ENCODE peak calls at places on chromosomes 2 and 18, in nine cellular contexts. One of them, this sample, is unnamed.

GRCh38 chr18:3095921-3096320 is 83.0 kb upstream of the LPIN2 start:
- DNase-seq in ovary: no peak
- DNase-seq in small intestine: no peak
- DNase-seq in cardiac muscle cell: no peak
- DNase-seq in Caco-2: no peak
- DNase-seq in A549: no peak
- DNase-seq in IMR-90: no peak
- DNase-seq in BJ: no peak
- DNase-seq in psoas muscle: no peak
- DNase-seq in this sample: no peak

GRCh38 chr2:218407717-218408116 is 8.0 kb downstream of the CTDSP1 start:
- DNase-seq in cardiac muscle cell: no peak
- DNase-seq in A549: no peak
- DNase-seq in small intestine: no peak
- DNase-seq in ovary: no peak
- DNase-seq in BJ: no peak
- DNase-seq in psoas muscle: no peak
- DNase-seq in Caco-2: no peak
- DNase-seq in IMR-90: no peak
- DNase-seq in this sample: no peak

GRCh38 chr2:19675003-19675629 is 226.7 kb downstream of the TTC32 start:
- DNase-seq in ovary: no peak
- DNase-seq in A549: no peak
- DNase-seq in IMR-90: no peak
- DNase-seq in BJ: no peak
- DNase-seq in small intestine: no peak
- DNase-seq in psoas muscle: no peak
- DNase-seq in Caco-2: no peak
- DNase-seq in cardiac muscle cell: no peak
- DNase-seq in this sample: no peak

GRCh38 chr2:218400930-218401833 is 1.5 kb downstream of the CTDSP1 start:
- DNase-seq in ovary: no peak
- DNase-seq in Caco-2: peak; percentile 86
- DNase-seq in BJ: no peak
- DNase-seq in IMR-90: no peak
- DNase-seq in cardiac muscle cell: no peak
- DNase-seq in A549: peak; percentile 14
- DNase-seq in psoas muscle: no peak
- DNase-seq in small intestine: peak; percentile 76
- DNase-seq in this sample: no peak

GRCh38 chr2:22281033-22281432 is 1103.9 kb upstream of the KLHL29 start:
- DNase-seq in IMR-90: peak; percentile 91
- DNase-seq in A549: no peak
- DNase-seq in BJ: peak; percentile 28
- DNase-seq in ovary: no peak
- DNase-seq in Caco-2: no peak
- DNase-seq in small intestine: peak; percentile 1
- DNase-seq in psoas muscle: no peak
- DNase-seq in cardiac muscle cell: peak; percentile 96
- DNase-seq in this sample: peak; percentile 33

GRCh38 chr2:149330127-149331022 is at the start of gene LYPD6:
- DNase-seq in psoas muscle: peak; percentile 80
- DNase-seq in A549: peak; percentile 53
- DNase-seq in IMR-90: peak; percentile 52
- DNase-seq in BJ: peak; percentile 9
- DNase-seq in cardiac muscle cell: peak; percentile 78
- DNase-seq in ovary: peak; percentile 77
- DNase-seq in Caco-2: peak; percentile 89
- DNase-seq in small intestine: peak; percentile 82
- DNase-seq in this sample: peak; percentile 75

GRCh38 chr2:71897836-71898235 is 249.8 kb downstream of the CYP26B1 start:
- DNase-seq in Caco-2: no peak
- DNase-seq in small intestine: no peak
- DNase-seq in ovary: no peak
- DNase-seq in cardiac muscle cell: no peak
- DNase-seq in BJ: no peak
- DNase-seq in IMR-90: no peak
- DNase-seq in A549: no peak
- DNase-seq in psoas muscle: no peak
- DNase-seq in this sample: no peak

GRCh38 chr2:75055820-75056675 is 97.6 kb downstream of the POLE4 start:
- DNase-seq in cardiac muscle cell: no peak
- DNase-seq in IMR-90: peak; percentile 38
- DNase-seq in psoas muscle: no peak
- DNase-seq in BJ: no peak
- DNase-seq in Caco-2: no peak
- DNase-seq in small intestine: no peak
- DNase-seq in ovary: no peak
- DNase-seq in A549: no peak
- DNase-seq in this sample: no peak

GRCh38 chr2:217223222-217223930 is 363.5 kb upstream of the TNP1 start:
- DNase-seq in BJ: peak; percentile 65
- DNase-seq in ovary: no peak
- DNase-seq in Caco-2: no peak
- DNase-seq in psoas muscle: no peak
- DNase-seq in A549: no peak
- DNase-seq in cardiac muscle cell: peak; percentile 90
- DNase-seq in small intestine: peak; percentile 3
- DNase-seq in IMR-90: peak; percentile 99
- DNase-seq in this sample: peak; percentile 62

GRCh38 chr2:9918275-9918674 is 33.2 kb upstream of the GRHL1 start:
- DNase-seq in psoas muscle: no peak
- DNase-seq in small intestine: no peak
- DNase-seq in BJ: no peak
- DNase-seq in ovary: no peak
- DNase-seq in Caco-2: no peak
- DNase-seq in cardiac muscle cell: peak; percentile 16
- DNase-seq in A549: no peak
- DNase-seq in IMR-90: peak; percentile 33
- DNase-seq in this sample: no peak

GRCh38 chr2:105114551-105114950 is 76.7 kb downstream of the MRPS9 start:
- DNase-seq in BJ: no peak
- DNase-seq in psoas muscle: no peak
- DNase-seq in cardiac muscle cell: peak; percentile 78
- DNase-seq in Caco-2: no peak
- DNase-seq in A549: peak; percentile 59
- DNase-seq in IMR-90: peak; percentile 74
- DNase-seq in small intestine: peak; percentile 52
- DNase-seq in ovary: no peak
- DNase-seq in this sample: no peak

GRCh38 chr2:70779911-70780580 is 10.4 kb downstream of the FIGLA start:
- DNase-seq in cardiac muscle cell: peak; percentile 28
- DNase-seq in IMR-90: no peak
- DNase-seq in A549: no peak
- DNase-seq in ovary: no peak
- DNase-seq in BJ: no peak
- DNase-seq in small intestine: no peak
- DNase-seq in psoas muscle: no peak
- DNase-seq in Caco-2: no peak
- DNase-seq in this sample: no peak

GRCh38 chr2:215403441-215404356 is 32.2 kb downstream of the FN1 start:
- DNase-seq in small intestine: no peak
- DNase-seq in IMR-90: no peak
- DNase-seq in ovary: no peak
- DNase-seq in cardiac muscle cell: no peak
- DNase-seq in Caco-2: no peak
- DNase-seq in BJ: no peak
- DNase-seq in A549: no peak
- DNase-seq in psoas muscle: no peak
- DNase-seq in this sample: no peak

GRCh38 chr18:36977121-36977520 is 148.2 kb downstream of the KIAA1328 start:
- DNase-seq in IMR-90: no peak
- DNase-seq in small intestine: no peak
- DNase-seq in Caco-2: no peak
- DNase-seq in cardiac muscle cell: no peak
- DNase-seq in BJ: no peak
- DNase-seq in psoas muscle: no peak
- DNase-seq in A549: no peak
- DNase-seq in ovary: no peak
- DNase-seq in this sample: no peak

GRCh38 chr2:182573553-182573952 is 142.5 kb upstream of the DNAJC10 start:
- DNase-seq in psoas muscle: no peak
- DNase-seq in small intestine: no peak
- DNase-seq in IMR-90: no peak
- DNase-seq in ovary: no peak
- DNase-seq in A549: no peak
- DNase-seq in BJ: no peak
- DNase-seq in Caco-2: no peak
- DNase-seq in cardiac muscle cell: no peak
- DNase-seq in this sample: no peak

GRCh38 chr2:235599596-235600338 is 105.9 kb downstream of the AGAP1 start:
- DNase-seq in IMR-90: no peak
- DNase-seq in ovary: no peak
- DNase-seq in BJ: no peak
- DNase-seq in A549: no peak
- DNase-seq in Caco-2: no peak
- DNase-seq in small intestine: no peak
- DNase-seq in cardiac muscle cell: no peak
- DNase-seq in psoas muscle: no peak
- DNase-seq in this sample: no peak

GRCh38 chr2:7515327-7515726 is 598.1 kb downstream of the RNF144A start:
- DNase-seq in psoas muscle: no peak
- DNase-seq in small intestine: peak; percentile 32
- DNase-seq in Caco-2: no peak
- DNase-seq in ovary: no peak
- DNase-seq in cardiac muscle cell: no peak
- DNase-seq in BJ: no peak
- DNase-seq in IMR-90: no peak
- DNase-seq in A549: no peak
- DNase-seq in this sample: no peak

GRCh38 chr2:224586127-224586702 is 1.1 kb upstream of the CUL3 start:
- DNase-seq in BJ: no peak
- DNase-seq in cardiac muscle cell: no peak
- DNase-seq in IMR-90: no peak
- DNase-seq in small intestine: no peak
- DNase-seq in ovary: no peak
- DNase-seq in A549: no peak
- DNase-seq in psoas muscle: no peak
- DNase-seq in Caco-2: no peak
- DNase-seq in this sample: no peak

GRCh38 chr2:233080836-233081229 is 20.7 kb downstream of the INPP5D start:
- DNase-seq in A549: no peak
- DNase-seq in IMR-90: no peak
- DNase-seq in psoas muscle: no peak
- DNase-seq in ovary: no peak
- DNase-seq in small intestine: no peak
- DNase-seq in BJ: no peak
- DNase-seq in cardiac muscle cell: no peak
- DNase-seq in Caco-2: no peak
- DNase-seq in this sample: no peak
- H3K4me3 ChIP-seq in A549: no peak overlapping the region
- H3K4me3 ChIP-seq in IMR-90: no peak overlapping the region
- H3K4me3 ChIP-seq in psoas muscle: no peak overlapping the region
- H3K4me3 ChIP-seq in ovary: no peak overlapping the region
- H3K4me3 ChIP-seq in small intestine: no peak overlapping the region
- H3K4me3 ChIP-seq in BJ: no peak overlapping the region
- H3K4me3 ChIP-seq in cardiac muscle cell: no peak overlapping the region
- H3K4me3 ChIP-seq in Caco-2: no peak overlapping the region
- H3K4me3 ChIP-seq in this sample: no peak overlapping the region

GRCh38 chr18:10032331-10032979 is 118.6 kb downstream of the VAPA start:
- DNase-seq in ovary: peak; percentile 58
- DNase-seq in IMR-90: no peak
- DNase-seq in cardiac muscle cell: no peak
- DNase-seq in A549: no peak
- DNase-seq in psoas muscle: no peak
- DNase-seq in BJ: no peak
- DNase-seq in Caco-2: no peak
- DNase-seq in small intestine: no peak
- DNase-seq in this sample: peak; percentile 45

GRCh38 chr18:10030816-10031541 is 117.2 kb downstream of the VAPA start:
- DNase-seq in IMR-90: no peak
- DNase-seq in ovary: no peak
- DNase-seq in small intestine: no peak
- DNase-seq in BJ: no peak
- DNase-seq in cardiac muscle cell: no peak
- DNase-seq in Caco-2: no peak
- DNase-seq in A549: no peak
- DNase-seq in psoas muscle: no peak
- DNase-seq in this sample: no peak

GRCh38 chr18:10035306-10035991 is 121.6 kb downstream of the VAPA start:
- DNase-seq in BJ: no peak
- DNase-seq in ovary: no peak
- DNase-seq in cardiac muscle cell: no peak
- DNase-seq in IMR-90: no peak
- DNase-seq in A549: no peak
- DNase-seq in psoas muscle: no peak
- DNase-seq in Caco-2: peak; percentile 24
- DNase-seq in small intestine: no peak
- DNase-seq in this sample: no peak

GRCh38 chr18:10029711-10030110 is 115.9 kb downstream of the VAPA start:
- DNase-seq in A549: no peak
- DNase-seq in small intestine: no peak
- DNase-seq in Caco-2: no peak
- DNase-seq in IMR-90: no peak
- DNase-seq in psoas muscle: no peak
- DNase-seq in BJ: no peak
- DNase-seq in ovary: no peak
- DNase-seq in cardiac muscle cell: no peak
- DNase-seq in this sample: no peak

GRCh38 chr18:10033038-10033437 is 119.2 kb downstream of the VAPA start:
- DNase-seq in BJ: no peak
- DNase-seq in ovary: no peak
- DNase-seq in small intestine: no peak
- DNase-seq in psoas muscle: no peak
- DNase-seq in Caco-2: no peak
- DNase-seq in IMR-90: no peak
- DNase-seq in A549: no peak
- DNase-seq in cardiac muscle cell: no peak
- DNase-seq in this sample: no peak
- H3K4me3 ChIP-seq in BJ: no peak overlapping the region
- H3K4me3 ChIP-seq in ovary: no peak overlapping the region
- H3K4me3 ChIP-seq in small intestine: no peak overlapping the region
- H3K4me3 ChIP-seq in psoas muscle: peak overlapping the region; percentile 53
- H3K4me3 ChIP-seq in Caco-2: no peak overlapping the region
- H3K4me3 ChIP-seq in IMR-90: no peak overlapping the region
- H3K4me3 ChIP-seq in A549: no peak overlapping the region
- H3K4me3 ChIP-seq in cardiac muscle cell: no peak overlapping the region
- H3K4me3 ChIP-seq in this sample: no peak overlapping the region

GRCh38 chr2:226969412-226969811 is 133.6 kb downstream of the RHBDD1 start:
- DNase-seq in ovary: no peak
- DNase-seq in small intestine: no peak
- DNase-seq in BJ: peak; percentile 44
- DNase-seq in Caco-2: no peak
- DNase-seq in psoas muscle: no peak
- DNase-seq in A549: no peak
- DNase-seq in cardiac muscle cell: no peak
- DNase-seq in IMR-90: peak; percentile 57
- DNase-seq in this sample: no peak
- H3K4me3 ChIP-seq in ovary: no peak overlapping the region
- H3K4me3 ChIP-seq in small intestine: no peak overlapping the region
- H3K4me3 ChIP-seq in BJ: no peak overlapping the region
- H3K4me3 ChIP-seq in Caco-2: no peak overlapping the region
- H3K4me3 ChIP-seq in psoas muscle: no peak overlapping the region
- H3K4me3 ChIP-seq in A549: no peak overlapping the region
- H3K4me3 ChIP-seq in cardiac muscle cell: no peak overlapping the region
- H3K4me3 ChIP-seq in IMR-90: no peak overlapping the region
- H3K4me3 ChIP-seq in this sample: no peak overlapping the region

DNA sequence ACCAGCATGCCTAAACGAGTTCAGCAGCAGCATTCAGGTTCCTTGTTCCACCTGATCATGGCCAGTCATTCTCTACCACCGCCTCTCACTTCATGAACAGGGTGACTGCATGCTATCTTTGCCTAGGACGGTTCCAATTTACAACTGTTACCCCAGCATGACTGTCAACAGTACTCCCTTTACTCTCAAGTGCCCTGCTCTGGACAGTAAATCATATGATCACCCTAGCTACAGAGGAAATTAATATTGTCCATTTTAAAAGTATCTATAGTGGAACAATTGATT is 25.7 kb downstream of the MGAT4A start:
- DNase-seq in ovary: no peak
- DNase-seq in Caco-2: no peak
- DNase-seq in BJ: no peak
- DNase-seq in psoas muscle: no peak
- DNase-seq in A549: no peak
- DNase-seq in IMR-90: no peak
- DNase-seq in small intestine: no peak
- DNase-seq in cardiac muscle cell: no peak
- DNase-seq in this sample: no peak
- H3K4me3 ChIP-seq in ovary: no peak overlapping the region
- H3K4me3 ChIP-seq in Caco-2: no peak overlapping the region
- H3K4me3 ChIP-seq in BJ: no peak overlapping the region
- H3K4me3 ChIP-seq in psoas muscle: no peak overlapping the region
- H3K4me3 ChIP-seq in A549: no peak overlapping the region
- H3K4me3 ChIP-seq in IMR-90: no peak overlapping the region
- H3K4me3 ChIP-seq in small intestine: no peak overlapping the region
- H3K4me3 ChIP-seq in cardiac muscle cell: no peak overlapping the region
- H3K4me3 ChIP-seq in this sample: no peak overlapping the region